ENCODE peak calls at places on chromosome 2, in six cellular contexts. W is IMR-90, K is foreskin keratinocyte, T is lower lobe of right lung, N is upper lobe of right lung, U is keratinocyte. Z is an unnamed sample.

GRCh38 chr2:109125595-109126500 is 3.2 kb upstream of the SH3RF3 start:
- DNase-seq in W (peak; percentile 98), K (peak; percentile 71), T (no peak), N (no peak), U (peak; percentile 56), Z (no peak)

GRCh38 chr2:68660658-68661057 is 17.3 kb downstream of the PROKR1 start:
- DNase-seq in W (no peak), K (no peak), T (no peak), N (no peak), U (no peak), Z (no peak)

GRCh38 chr2:242069018-242069417 is 199.5 kb downstream of the RTP5 start:
- DNase-seq in W (no peak), K (no peak), T (no peak), N (no peak), U (no peak), Z (no peak)

GRCh38 chr2:207258191-207258991 is 92.6 kb upstream of the KLF7 start:
- DNase-seq in W (peak; percentile 100), K (peak; percentile 74), T (peak; percentile 48), N (no peak), U (peak; percentile 73), Z (peak; percentile 66)

GRCh38 chr2:3652896-3653625 is 4.9 kb upstream of the ALLC start:
- DNase-seq in W (no peak), K (no peak), T (no peak), N (no peak), U (no peak), Z (no peak)

GRCh38 chr2:164661349-164661748 is 40.1 kb upstream of the GRB14 start:
- DNase-seq in W (peak; percentile 1), K (no peak), T (no peak), N (no peak), U (no peak), Z (no peak)

GRCh38 chr2:217938038-217938437 is 64.8 kb downstream of the TNS1 start:
- DNase-seq in W (no peak), K (no peak), T (no peak), N (peak; percentile 62), U (no peak), Z (no peak)

GRCh38 chr2:10549196-10549595 is 101.1 kb upstream of the ODC1 start:
- DNase-seq in W (no peak), K (no peak), T (no peak), N (no peak), U (no peak), Z (no peak)

GRCh38 chr2:54042341-54042740 is 71.5 kb upstream of the PSME4 start:
- DNase-seq in W (peak; percentile 62), K (no peak), T (no peak), N (no peak), U (no peak), Z (no peak)

GRCh38 chr2:55621802-55622201 is 4.4 kb upstream of the PPP4R3B start:
- DNase-seq in W (no peak), K (no peak), T (no peak), N (no peak), U (no peak), Z (no peak)

GRCh38 chr2:51789908-51790307 is 758.0 kb upstream of the NRXN1 start:
- DNase-seq in W (peak; percentile 50), K (no peak), T (no peak), N (no peak), U (no peak), Z (no peak)

GRCh38 chr2:161391737-161392506 is 24.2 kb upstream of the TBR1 start:
- DNase-seq in W (no peak), K (no peak), T (no peak), N (no peak), U (no peak), Z (no peak)

GRCh38 chr2:207227062-207227748 is 61.5 kb upstream of the KLF7 start:
- DNase-seq in W (peak; percentile 39), K (no peak), T (peak; percentile 47), N (peak; percentile 66), U (no peak), Z (no peak)

GRCh38 chr2:70140978-70141753 is 49.7 kb downstream of the C2orf42 start:
- DNase-seq in W (peak; percentile 53), K (peak; percentile 98), T (peak; percentile 69), N (peak; percentile 78), U (peak; percentile 98), Z (no peak)

GRCh38 chr2:206230060-206230890 is 44.2 kb upstream of the ZDBF2 start:
- DNase-seq in W (no peak), K (peak; percentile 72), T (no peak), N (no peak), U (peak; percentile 69), Z (peak; percentile 86)

GRCh38 chr2:241924909-241925250 is 55.4 kb downstream of the RTP5 start:
- DNase-seq in W (no peak), K (no peak), T (peak; percentile 33), N (no peak), U (no peak), Z (no peak)

GRCh38 chr2:24885221-24886113 is 34.6 kb downstream of the ADCY3 start:
- DNase-seq in W (peak; percentile 50), K (no peak), T (no peak), N (no peak), U (no peak), Z (no peak)

GRCh38 chr2:11985817-11986566 is 239.6 kb downstream of the LPIN1 start:
- DNase-seq in W (no peak), K (no peak), T (no peak), N (no peak), U (no peak), Z (no peak)

DNA sequence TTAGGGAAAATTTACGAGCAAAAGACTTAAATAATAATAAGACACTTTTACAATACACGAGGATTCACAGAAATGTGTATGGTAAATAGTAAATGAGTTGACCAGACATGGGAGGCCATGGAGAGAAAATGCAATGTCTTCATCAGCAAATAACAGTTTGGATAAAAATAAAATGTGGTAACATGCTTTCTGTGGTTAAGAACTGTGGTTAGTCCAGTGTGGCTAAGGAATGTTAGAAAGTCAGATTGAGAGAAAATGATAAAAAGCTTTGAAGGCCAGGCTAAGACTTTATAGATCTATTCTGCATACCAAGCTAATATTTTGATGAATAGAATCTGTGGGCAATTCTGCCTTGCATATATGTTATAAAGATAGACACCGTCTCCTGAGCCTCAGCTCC is 215.8 kb downstream of the SOX11 start:
- DNase-seq in W (peak; percentile 7), K (no peak), T (no peak), N (no peak), U (no peak), Z (no peak)
- H3K27me3 ChIP-seq in W (peaks cover 2% of the 10 kb centered on the region), K (no peaks in the 10 kb centered on the region), T (no peaks in the 10 kb centered on the region), N (no peaks in the 10 kb centered on the region), U (no peaks in the 10 kb centered on the region), Z (no peaks in the 10 kb centered on the region)

DNA sequence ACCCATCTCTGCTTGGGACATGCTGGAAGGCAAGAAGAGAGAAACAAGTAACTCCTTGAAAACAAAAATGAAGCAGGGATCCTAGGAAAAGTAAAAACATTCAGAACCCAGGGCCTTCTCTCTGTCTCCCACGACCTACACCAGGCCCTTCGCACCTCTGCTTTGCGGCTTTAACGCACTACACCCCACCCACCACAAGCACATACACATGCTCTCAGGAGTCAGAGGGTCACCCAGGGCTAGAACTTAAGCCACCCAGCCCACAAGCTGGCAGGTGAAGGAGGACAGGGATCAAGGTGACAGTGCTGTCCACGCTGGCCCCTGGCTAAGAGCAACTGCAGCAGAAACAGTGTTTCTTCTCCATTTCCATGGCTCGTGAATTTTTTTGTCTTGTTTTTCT is 72.2 kb downstream of the BCL11A start:
- DNase-seq in W (no peak), K (no peak), T (no peak), N (no peak), U (no peak), Z (no peak)
- H3K4me1 ChIP-seq in W (peaks cover 10% of the 10 kb centered on the region), K (peaks cover 42% of the 10 kb centered on the region), T (peaks cover 40% of the 10 kb centered on the region), N (peaks cover 7% of the 10 kb centered on the region), U (peaks cover 50% of the 10 kb centered on the region), Z (peaks cover 30% of the 10 kb centered on the region)

GRCh38 chr2:100812141-100812540 is 7.8 kb upstream of the NPAS2 start:
- DNase-seq in W (no peak), K (no peak), T (no peak), N (no peak), U (no peak), Z (no peak)

GRCh38 chr2:100813527-100813926 is 6.4 kb upstream of the NPAS2 start:
- DNase-seq in W (peak; percentile 42), K (no peak), T (no peak), N (no peak), U (no peak), Z (no peak)

GRCh38 chr2:100809486-100809885 is 10.5 kb upstream of the NPAS2 start:
- DNase-seq in W (no peak), K (no peak), T (no peak), N (no peak), U (no peak), Z (no peak)

GRCh38 chr2:100812573-100812972 is 7.4 kb upstream of the NPAS2 start:
- DNase-seq in W (no peak), K (no peak), T (no peak), N (no peak), U (no peak), Z (no peak)

DNA sequence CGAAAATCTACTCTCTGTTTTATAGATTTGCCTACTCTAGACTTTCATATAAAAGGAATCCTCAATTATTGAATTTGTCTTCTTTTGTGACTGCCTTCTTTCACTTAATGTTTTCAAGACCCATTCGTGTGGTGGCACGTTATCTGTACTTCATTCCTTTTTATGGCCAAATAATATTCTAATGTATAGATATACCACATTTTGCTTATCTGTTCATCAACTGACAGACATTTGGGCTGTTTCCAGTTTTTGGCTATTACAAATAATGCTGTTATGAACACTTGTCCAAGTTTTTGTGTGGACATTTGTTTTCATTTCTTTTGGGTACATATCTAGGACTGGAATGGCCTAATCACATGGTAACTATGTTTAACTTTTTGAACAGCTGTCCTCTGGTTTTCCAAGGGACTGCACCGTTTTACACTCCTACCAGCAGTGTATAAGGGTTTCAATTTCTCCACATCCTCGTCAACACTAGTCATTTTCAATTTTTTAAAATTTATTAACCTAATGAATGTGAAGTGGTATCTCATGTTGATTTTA is 9.3 kb upstream of the NPAS2 start:
- DNase-seq in W (no peak), K (no peak), T (no peak), N (no peak), U (no peak), Z (no peak)
- H3K27me3 ChIP-seq in W (no peaks in the 10 kb centered on the region), K (no peaks in the 10 kb centered on the region), T (no peaks in the 10 kb centered on the region), N (no peaks in the 10 kb centered on the region), U (no peaks in the 10 kb centered on the region), Z (peaks cover 2% of the 10 kb centered on the region)

GRCh38 chr2:20424300-20425290 is 22.3 kb upstream of the RHOB start:
- DNase-seq in W (peak; percentile 93), K (no peak), T (peak; percentile 71), N (peak; percentile 73), U (no peak), Z (no peak)

GRCh38 chr2:20422679-20423271 is 24.1 kb upstream of the RHOB start:
- DNase-seq in W (peak; percentile 51), K (no peak), T (no peak), N (no peak), U (no peak), Z (no peak)

GRCh38 chr2:20421988-20422678 is 24.7 kb upstream of the RHOB start:
- DNase-seq in W (peak; percentile 82), K (no peak), T (peak; percentile 95), N (peak; percentile 96), U (peak; percentile 57), Z (no peak)

GRCh38 chr2:20423847-20424246 is 23.0 kb upstream of the RHOB start:
- DNase-seq in W (no peak), K (no peak), T (no peak), N (no peak), U (no peak), Z (no peak)

DNA sequence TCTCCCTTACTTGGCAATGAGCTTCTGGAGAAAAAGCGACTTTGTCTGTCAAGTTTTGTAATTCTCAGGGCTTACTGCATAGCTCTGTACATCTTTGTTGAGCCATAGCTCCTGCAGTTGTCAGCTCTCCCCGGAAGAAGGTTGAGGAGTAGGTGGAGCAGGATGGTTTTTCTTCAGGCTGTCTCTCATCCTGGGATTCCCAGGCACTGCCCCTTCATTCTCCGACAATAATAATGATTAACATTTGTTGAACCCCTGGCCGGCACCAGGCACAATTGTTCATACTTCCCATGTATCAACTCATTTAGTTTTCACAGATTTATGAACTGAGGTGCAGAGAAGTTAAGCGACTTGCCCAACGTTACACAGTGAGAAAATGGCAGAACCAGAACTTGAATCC is 23.5 kb upstream of the RHOB start:
- DNase-seq in W (no peak), K (no peak), T (no peak), N (no peak), U (no peak), Z (no peak)
- H3K4me1 ChIP-seq in W (peaks cover 38% of the 10 kb centered on the region), K (peaks cover 10% of the 10 kb centered on the region), T (peaks cover 63% of the 10 kb centered on the region), N (peaks cover 51% of the 10 kb centered on the region), U (peaks cover 27% of the 10 kb centered on the region), Z (no peaks in the 10 kb centered on the region)

Z was measured in HAP-1.